ENCODE peak calls at places on chromosomes 5 and 9, in five cellular contexts. K, J, A, Q and V are unnamed samples.

GRCh38 chr5:131423056-131423455 is 159.2 kb downstream of the CDC42SE2 start:
- DNase-seq in J (no peak), A (no peak), Q (no peak), K (no peak), V (no peak)

GRCh38 chr9:76704601-76705204 is 59.5 kb upstream of the PCA3 start:
- DNase-seq in A (no peak), Q (peak; percentile 54), K (no peak), J (no peak), V (peak; percentile 24)

GRCh38 chr9:121962421-121962820 is 130.7 kb downstream of the TTLL11 start:
- DNase-seq in Q (no peak), J (no peak), K (no peak), A (no peak), V (no peak)

GRCh38 chr5:135140805-135141204 is 106.8 kb upstream of the PITX1 start:
- DNase-seq in K (no peak), A (no peak), J (no peak), Q (peak; percentile 98), V (peak; percentile 85)

GRCh38 chr5:54516051-54516645 is 1.4 kb upstream of the SNX18 start:
- DNase-seq in K (no peak), A (no peak), Q (no peak), J (no peak), V (no peak)

GRCh38 chr5:127871448-127872153 is 168.4 kb downstream of the CCDC192 start:
- DNase-seq in Q (no peak), J (no peak), A (no peak), K (no peak), V (peak; percentile 82)

GRCh38 chr5:80140496-80140895 is 105.3 kb downstream of the THBS4 start:
- DNase-seq in J (no peak), A (no peak), Q (no peak), K (no peak), V (no peak)

GRCh38 chr9:34211395-34211794 is 32.6 kb downstream of the UBAP1 start:
- DNase-seq in K (no peak), A (no peak), Q (no peak), J (no peak), V (no peak)

GRCh38 chr5:174690256-174690655 is 34.1 kb upstream of the MSX2 start:
- DNase-seq in A (no peak), J (no peak), K (no peak), Q (no peak), V (peak; percentile 68)

GRCh38 chr5:10703676-10704075 is 57.4 kb downstream of the DAP start:
- DNase-seq in Q (no peak), J (no peak), K (no peak), A (no peak), V (no peak)

GRCh38 chr9:95031711-95032461 is 285.6 kb downstream of the FANCC start:
- DNase-seq in Q (no peak), A (no peak), J (no peak), K (peak; percentile 27), V (no peak)

GRCh38 chr5:110086658-110087388 is 397.1 kb downstream of the MAN2A1 start:
- DNase-seq in Q (peak; percentile 83), J (no peak), K (no peak), A (peak; percentile 43), V (peak; percentile 69)

GRCh38 chr9:77926314-77926959 is 105.2 kb downstream of the GNAQ start:
- DNase-seq in A (no peak), Q (peak; percentile 71), J (no peak), K (no peak), V (no peak)

GRCh38 chr5:88886756-88887741 is 4.1 kb upstream of the MEF2C start:
- DNase-seq in K (no peak), Q (no peak), A (no peak), J (no peak), V (no peak)

GRCh38 chr9:91848146-91848545 is 101.9 kb downstream of the ROR2 start:
- DNase-seq in A (no peak), K (no peak), Q (no peak), J (no peak), V (no peak)

GRCh38 chr5:136776022-136776927 is 410.9 kb upstream of the TRPC7 start:
- DNase-seq in Q (no peak), A (no peak), K (no peak), J (no peak), V (no peak)

GRCh38 chr5:100691545-100691944 is 156.4 kb downstream of the FAM174A start:
- DNase-seq in J (no peak), A (no peak), Q (peak; percentile 11), K (no peak), V (peak; percentile 6)

GRCh38 chr9:129562917-129563316 is 58.0 kb downstream of the C9orf50 start:
- DNase-seq in Q (no peak), J (no peak), K (no peak), A (no peak), V (no peak)

GRCh38 chr5:79070002-79070567 is 518 bp downstream of the BHMT2 start:
- DNase-seq in A (no peak), J (no peak), K (no peak), Q (no peak), V (no peak)

GRCh38 chr5:172484664-172485063 is 30.3 kb upstream of the SH3PXD2B start:
- DNase-seq in Q (no peak), K (no peak), J (no peak), A (no peak), V (no peak)

GRCh38 chr5:181281984-181282316 is 21.0 kb upstream of the TRIM52 start:
- DNase-seq in Q (no peak), J (no peak), A (no peak), K (no peak), V (no peak)

GRCh38 chr9:76255781-76256455 is 138.3 kb downstream of the RFK start:
- DNase-seq in A (no peak), K (no peak), J (no peak), Q (peak; percentile 95), V (peak; percentile 80)

GRCh38 chr5:45038366-45038987 is 229.7 kb downstream of the MRPS30 start:
- DNase-seq in K (no peak), J (peak; percentile 1), Q (peak; percentile 11), A (no peak), V (peak; percentile 42)

GRCh38 chr5:55638455-55638854 is 73.7 kb downstream of the SLC38A9 start:
- DNase-seq in K (no peak), A (no peak), J (no peak), Q (no peak), V (no peak)

GRCh38 chr9:72977670-72978069 is 24.8 kb upstream of the ALDH1A1 start:
- DNase-seq in J (no peak), Q (peak; percentile 29), A (no peak), K (no peak), V (no peak)

GRCh38 chr5:11904270-11904906 is at the start of gene CTNND2:
- DNase-seq in A (no peak), K (peak; percentile 77), Q (no peak), J (no peak), V (peak; percentile 83)

GRCh38 chr5:143051244-143052058 is 281.3 kb downstream of the ARHGAP26 start:
- DNase-seq in K (no peak), A (no peak), J (no peak), Q (peak; percentile 49), V (no peak)

GRCh38 chr5:172909931-172910502 is 49.2 kb upstream of the RPL26L1 start:
- DNase-seq in Q (no peak), K (no peak), A (no peak), J (no peak), V (no peak)

GRCh38 chr5:71887680-71888079 is 168.6 kb downstream of the CARTPT start:
- DNase-seq in Q (peak; percentile 75), K (no peak), A (no peak), J (peak; percentile 52), V (no peak)

GRCh38 chr5:150068472-150068871 is 17.9 kb downstream of the CSF1R start:
- DNase-seq in A (no peak), Q (no peak), J (no peak), K (no peak), V (no peak)

GRCh38 chr9:77595426-77596051 is 52.6 kb downstream of the GNA14 start:
- DNase-seq in J (no peak), K (no peak), A (no peak), Q (peak; percentile 40), V (no peak)

GRCh38 chr5:73751254-73751914 is 125.4 kb downstream of the ARHGEF28 start:
- DNase-seq in J (no peak), K (no peak), Q (no peak), A (no peak), V (no peak)

GRCh38 chr5:134964359-134965270 is 3.1 kb upstream of the CATSPER3 start:
- DNase-seq in A (peak; percentile 14), J (no peak), K (no peak), Q (no peak), V (no peak)